ENCODE peak calls at places on chromosome 4, in four cellular contexts. Z is DND-41, I is K562, O is mesenchymal stem cell. Q is an unnamed sample.

GRCh38 chr4:1348746-1349145 is 1.7 kb downstream of the UVSSA start:
- DNase-seq in Z (no peak), I (no peak), O (no peak), Q (no peak)

GRCh38 chr4:150127757-150128156 is 49.5 kb downstream of the DCLK2 start:
- DNase-seq in I (no peak), Z (no peak), O (peak), Q (no peak)

GRCh38 chr4:7435411-7436095 is 823 bp upstream of the PSAPL1 start:
- DNase-seq in Z (no peak), I (no peak), O (no peak), Q (no peak)

GRCh38 chr4:138952405-138952804 is 63.2 kb upstream of the NOCT start:
- DNase-seq in Z (no peak), I (no peak), O (no peak), Q (no peak)

GRCh38 chr4:157895205-157895604 is 277.6 kb downstream of the GASK1B start:
- DNase-seq in O (no peak), I (no peak), Z (no peak), Q (no peak)

GRCh38 chr4:182307746-182308145 is 64.5 kb downstream of the TENM3 start:
- DNase-seq in I (no peak), O (peak), Z (no peak), Q (no peak)

GRCh38 chr4:1402021-1402515 is 4.2 kb downstream of the NKX1-1 start:
- DNase-seq in I (no peak), Z (no peak), O (no peak), Q (no peak)

GRCh38 chr4:117941611-117942010 is 92.7 kb upstream of the NDST3 start:
- DNase-seq in O (no peak), Z (peak), I (no peak), Q (no peak)

GRCh38 chr4:108370291-108370690 is 201.6 kb upstream of the LEF1 start:
- DNase-seq in Z (peak), I (no peak), O (no peak), Q (no peak)

GRCh38 chr4:156711196-156711590 is 260.4 kb downstream of the PDGFC start:
- DNase-seq in O (no peak), I (no peak), Z (no peak), Q (no peak)

GRCh38 chr4:141375855-141376254 is 155.2 kb downstream of the ZNF330 start:
- DNase-seq in O (peak), I (no peak), Z (no peak), Q (no peak)

GRCh38 chr4:680931-681645 is 6.7 kb downstream of the MYL5 start:
- DNase-seq in O (peak), I (peak), Z (peak), Q (no peak)

GRCh38 chr4:950136-951020 is 18.1 kb downstream of the TMEM175 start:
- DNase-seq in I (no peak), O (no peak), Z (no peak), Q (no peak)

GRCh38 chr4:111919666-111920065 is 225.6 kb upstream of the FAM241A start:
- DNase-seq in Z (no peak), I (no peak), O (no peak), Q (no peak)

GRCh38 chr4:17851921-17852320 is 41.1 kb downstream of the NCAPG start:
- DNase-seq in I (no peak), O (no peak), Z (no peak), Q (no peak)
- H2AFZ ChIP-seq in I (no peak), O (no peak), Z (no peak), Q (no peak)

DNA sequence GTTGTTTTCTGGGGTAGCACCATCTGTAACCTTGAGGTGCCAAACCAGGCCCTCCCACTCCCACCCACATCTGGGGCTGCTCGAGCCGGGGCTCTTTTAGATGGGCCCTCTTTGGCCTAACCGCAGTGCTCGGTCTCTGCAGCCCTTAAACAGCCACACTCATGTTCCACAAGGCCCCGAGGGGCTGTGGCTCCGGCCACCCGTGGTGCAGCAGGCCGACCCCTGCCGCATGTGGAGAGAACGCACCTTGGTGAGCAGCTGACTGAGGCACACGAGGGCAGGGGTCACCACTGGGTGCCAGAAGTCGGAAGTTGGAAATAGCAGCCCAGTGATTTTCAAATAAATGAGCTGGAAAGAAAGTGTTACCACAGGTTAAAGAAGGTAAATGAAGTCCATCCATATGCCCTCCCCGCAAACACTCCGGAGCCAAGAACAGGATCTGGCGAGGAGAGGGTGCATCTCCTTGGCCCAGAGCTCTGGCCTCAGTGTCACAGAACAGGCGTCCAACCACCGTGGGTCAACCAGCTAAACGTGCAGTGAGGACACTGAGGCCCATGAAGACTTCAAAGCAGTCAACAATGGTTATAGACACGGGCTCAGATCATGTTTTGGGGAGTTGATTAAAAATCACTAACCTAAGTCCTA is 18.2 kb downstream of the NOP14 start:
- DNase-seq in I (no peak), Z (no peak), O (no peak), Q (no peak)
- H3K4me3 ChIP-seq in I (no peak), Z (no peak), O (no peak), Q (no peak)

DNA sequence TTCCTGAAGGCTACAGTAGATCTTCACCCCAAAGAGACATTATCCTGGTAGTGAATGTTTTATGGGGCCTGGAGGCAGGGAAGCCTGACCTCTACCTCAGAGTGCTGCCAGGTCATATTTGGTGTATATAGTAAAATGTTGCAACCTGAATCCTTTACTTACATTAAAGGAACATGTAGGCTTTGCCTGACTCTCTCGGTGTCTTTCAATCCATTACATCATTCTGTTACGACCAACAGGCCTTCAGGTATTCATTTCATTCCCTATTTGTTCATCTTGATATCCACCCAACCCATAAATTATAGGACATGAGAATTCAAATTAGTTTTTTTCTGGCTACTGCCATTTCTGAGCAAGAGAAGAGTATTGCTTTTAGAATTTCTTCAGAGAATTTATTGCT is 116.5 kb downstream of the CFAP299 start:
- DNase-seq in Z (no peak), I (no peak), O (no peak), Q (no peak)
- H2AFZ ChIP-seq in Z (no peak), I (no peak), O (no peak), Q (no peak)

GRCh38 chr4:184808719-184809062 is 17.1 kb downstream of the ACSL1 start:
- DNase-seq in Z (no peak), O (peak), I (no peak), Q (no peak)
- H3K4me3 ChIP-seq in Z (no peak), O (no peak), I (no peak), Q (no peak)

DNA sequence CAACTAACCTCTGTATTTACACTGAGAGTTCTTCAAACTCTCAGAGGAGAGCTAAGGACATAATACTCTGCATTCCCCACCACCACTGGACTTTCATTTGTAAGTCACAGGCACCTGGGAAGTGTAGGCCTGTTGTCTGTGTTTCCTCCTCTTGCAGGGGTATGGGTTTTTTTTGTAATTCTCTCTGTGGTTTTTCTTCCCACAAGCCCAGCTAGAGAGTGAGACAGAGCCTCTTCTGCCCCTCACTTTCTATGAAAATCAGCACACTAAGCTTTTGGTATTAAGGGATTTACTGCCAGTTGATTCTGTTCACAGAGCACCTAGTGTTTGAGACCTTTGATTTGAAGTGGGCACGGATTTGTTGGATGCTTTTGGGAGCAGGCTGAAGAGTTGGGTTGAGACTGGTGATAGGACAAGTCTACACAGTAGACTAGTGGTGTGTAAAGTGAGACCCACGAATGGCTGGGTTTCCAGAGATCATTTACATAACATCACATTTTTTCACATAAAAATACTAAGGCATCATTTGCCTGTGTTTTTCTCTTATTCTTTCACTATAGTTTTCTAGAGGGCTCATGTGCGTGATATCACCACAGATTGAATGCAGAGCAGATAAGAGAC is 28.9 kb upstream of the WDR17 start:
- DNase-seq in O (no peak), Z (no peak), I (no peak), Q (no peak)
- H2AFZ ChIP-seq in O (no peak), Z (no peak), I (no peak), Q (no peak)

GRCh38 chr4:145697332-145697731 is 17.4 kb downstream of the C4orf51 start:
- DNase-seq in I (no peak), Z (no peak), O (no peak), Q (no peak)

GRCh38 chr4:145698507-145698906 is 18.6 kb downstream of the C4orf51 start:
- DNase-seq in O (no peak), I (no peak), Z (no peak), Q (no peak)

GRCh38 chr4:145690610-145691009 is 10.7 kb downstream of the C4orf51 start:
- DNase-seq in I (no peak), Z (no peak), O (no peak), Q (no peak)

DNA sequence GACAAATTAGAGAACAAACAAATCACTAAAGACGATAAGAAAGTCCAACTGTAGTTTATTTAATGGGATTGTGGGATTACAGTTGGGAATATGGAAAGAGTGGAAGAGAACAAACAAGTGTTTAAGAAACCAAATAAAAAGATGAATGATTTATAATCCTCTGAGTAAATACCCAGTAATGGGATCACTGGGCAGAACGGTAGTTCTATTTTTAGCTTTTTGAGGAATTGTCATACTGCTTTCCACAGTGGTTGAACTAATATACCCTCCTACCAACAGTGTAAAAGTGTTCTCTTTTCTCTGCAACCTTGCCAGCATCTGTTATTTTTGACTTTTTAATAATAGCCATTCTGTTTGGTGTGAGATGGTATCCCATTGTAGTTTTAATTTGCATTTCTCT is 15.0 kb downstream of the C4orf51 start:
- DNase-seq in O (no peak), I (no peak), Z (no peak), Q (no peak)
- H3K4me3 ChIP-seq in O (no peak), I (no peak), Z (no peak), Q (no peak)

DNA sequence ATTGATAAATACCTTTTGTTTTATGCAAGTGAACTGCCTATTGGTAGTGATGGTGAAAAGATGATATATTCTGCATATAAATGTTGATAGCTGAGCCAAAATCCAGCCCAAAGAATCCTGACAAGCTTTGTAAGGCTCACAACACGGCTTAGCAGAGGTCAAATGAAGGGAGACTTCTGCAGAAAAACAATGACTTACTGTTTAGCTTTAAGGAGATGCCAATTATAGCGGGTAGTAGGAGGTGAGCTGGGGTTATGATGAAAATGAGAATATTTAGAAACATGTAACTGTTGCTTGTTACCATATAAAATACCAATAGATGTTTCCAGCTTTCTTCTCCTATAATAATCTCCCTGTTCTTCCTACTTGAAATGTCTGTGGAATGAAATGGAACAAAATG is 97.1 kb downstream of the AFF1 start:
- DNase-seq in Z (no peak), I (no peak), O (no peak), Q (no peak)
- H2AFZ ChIP-seq in Z (no peak), I (no peak), O (no peak), Q (no peak)

Q was measured in OCI-LY7.